ENCODE peak calls at places on chromosomes 1 and 21, in five cellular contexts. C is HL-60, F is H1, E is spleen, V is K562. R is an unnamed sample.
A peak's percentile ranks its signal among the peaks of the same experiment; 100 is the strongest.

GRCh38 chr1:177476706-177477105 is 305.9 kb downstream of the BRINP2 start:
- DNase-seq in C (no peak), F (no peak), E (no peak), V (no peak), R (no peak)

GRCh38 chr1:66048011-66048410 is 255.3 kb downstream of the PDE4B start:
- DNase-seq in C (no peak), F (no peak), E (no peak), V (no peak), R (no peak)

GRCh38 chr1:76402128-76402527 is 327.6 kb downstream of the ST6GALNAC3 start:
- DNase-seq in C (no peak), F (no peak), E (no peak), V (no peak), R (no peak)

GRCh38 chr1:5744911-5745431 is 247.3 kb downstream of the NPHP4 start:
- DNase-seq in C (no peak), F (peak; percentile 50), E (peak; percentile 69), V (no peak), R (no peak)

GRCh38 chr1:28815533-28815932 is 3.6 kb downstream of the OPRD1 start:
- DNase-seq in C (no peak), F (no peak), E (no peak), V (no peak), R (no peak)

GRCh38 chr1:244971524-244972216 is 107.3 kb upstream of the HNRNPU start:
- DNase-seq in C (no peak), F (no peak), E (no peak), V (no peak), R (no peak)

GRCh38 chr1:26913754-26914619 is at the start of gene NR0B2:
- DNase-seq in C (no peak), F (no peak), E (peak; percentile 86), V (peak; percentile 67), R (no peak)

GRCh38 chr1:6239950-6240768 is 3.8 kb upstream of the HES3 start:
- DNase-seq in C (peak; percentile 21), F (no peak), E (no peak), V (no peak), R (no peak)

GRCh38 chr1:26541816-26542711 is 12.5 kb downstream of the RPS6KA1 start:
- DNase-seq in C (peak; percentile 100), F (peak; percentile 78), E (peak; percentile 96), V (peak; percentile 91), R (no peak)

GRCh38 chr1:25033828-25034451 is 103.9 kb upstream of the RUNX3 start:
- DNase-seq in C (peak; percentile 98), F (no peak), E (peak; percentile 93), V (no peak), R (no peak)

GRCh38 chr1:38045431-38046332 is 911 bp downstream of the POU3F1 start:
- DNase-seq in C (peak; percentile 35), F (peak; percentile 78), E (no peak), V (no peak), R (no peak)

GRCh38 chr1:38044224-38045215 is 2.1 kb downstream of the POU3F1 start:
- DNase-seq in C (no peak), F (peak; percentile 68), E (no peak), V (no peak), R (no peak)

GRCh38 chr1:38046333-38046883 is at the start of gene POU3F1:
- DNase-seq in C (no peak), F (no peak), E (peak; percentile 82), V (peak; percentile 70), R (no peak)

GRCh38 chr1:38041941-38042834 is 4.4 kb downstream of the POU3F1 start:
- DNase-seq in C (no peak), F (no peak), E (no peak), V (no peak), R (no peak)

DNA sequence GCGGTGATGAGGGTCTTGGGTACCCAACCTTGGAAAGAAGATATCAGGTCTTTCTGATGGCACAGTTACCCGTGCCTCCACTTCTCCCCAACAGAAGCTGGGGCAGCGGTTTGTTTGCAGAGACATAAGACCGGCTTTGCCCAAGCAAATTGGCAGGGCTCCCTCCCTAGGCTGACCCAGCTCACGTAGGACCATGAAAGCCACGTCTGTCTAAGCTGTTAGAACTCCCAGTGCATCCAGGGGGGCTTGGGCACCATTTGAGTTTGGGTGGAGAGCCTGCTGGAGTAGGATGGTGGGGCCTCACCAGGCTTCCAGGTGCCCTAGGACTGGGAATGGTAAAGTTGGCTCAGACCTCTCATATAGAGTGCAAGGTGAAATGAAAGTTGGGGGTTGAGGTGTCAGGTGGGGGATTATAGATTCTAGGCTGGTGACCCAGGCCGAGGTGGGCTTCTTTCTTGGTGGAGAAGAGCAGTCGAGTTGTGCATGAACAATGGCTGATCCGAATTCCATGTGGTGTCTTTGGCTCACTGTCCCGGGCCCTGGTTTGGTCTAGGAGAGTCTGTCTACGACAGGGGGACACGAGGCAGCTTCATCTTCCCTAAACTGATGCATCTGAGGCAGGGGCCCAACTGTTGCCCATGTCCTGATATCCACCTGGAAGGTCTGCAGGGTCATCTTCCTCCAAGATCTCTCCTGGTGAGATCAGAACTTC is 3.4 kb downstream of the POU3F1 start:
- DNase-seq in C (no peak), F (no peak), E (no peak), V (no peak), R (no peak)
- H3K4me3 ChIP-seq in C (no peak overlapping the region), F (peak overlapping the region; percentile 75), E (no peak overlapping the region), V (no peak overlapping the region), R (peak overlapping the region; percentile 78)

DNA sequence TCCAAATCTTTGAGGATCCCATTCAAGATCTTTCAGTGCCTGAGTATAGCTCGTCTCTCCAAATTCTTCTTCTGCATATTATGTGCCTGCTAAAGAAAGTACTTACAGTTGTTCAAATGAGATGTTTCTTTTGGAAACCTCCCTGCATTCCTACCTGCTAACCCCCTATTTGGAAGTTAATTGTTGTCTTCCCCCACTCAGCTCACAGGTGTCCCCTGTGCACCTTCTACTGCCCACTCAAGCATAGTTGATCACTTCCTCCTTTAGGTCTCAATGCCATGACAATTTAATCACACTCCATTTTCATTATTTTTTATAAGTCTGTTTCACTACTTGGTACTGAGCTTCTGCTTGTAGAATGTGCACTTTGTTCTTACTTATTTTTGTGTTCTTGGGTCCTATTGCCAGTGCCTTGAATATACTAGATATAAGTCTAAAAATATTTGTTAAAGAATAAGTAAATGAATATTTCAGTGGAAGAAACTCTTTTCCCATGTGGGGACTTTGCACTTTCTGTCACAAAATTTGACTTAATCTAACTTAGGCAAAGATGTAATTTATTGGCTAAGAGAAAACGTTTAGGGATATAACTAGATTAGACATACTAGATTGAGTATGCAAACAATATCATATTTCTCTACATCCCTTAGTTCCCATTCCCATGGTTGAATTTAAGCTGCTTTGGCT is 16.2 kb upstream of the PTPRC start:
- DNase-seq in C (no peak), F (no peak), E (no peak), V (no peak), R (no peak)
- H3K27ac ChIP-seq in C (peak overlapping the region; percentile 81), F (no peak overlapping the region), E (peak overlapping the region; percentile 91), V (no peak overlapping the region), R (no peak overlapping the region)

GRCh38 chr1:42925132-42925769 is 33.4 kb downstream of the SLC2A1 start:
- DNase-seq in C (no peak), F (peak; percentile 48), E (no peak), V (no peak), R (peak; percentile 41)

GRCh38 chr1:42922687-42923366 is 35.8 kb downstream of the SLC2A1 start:
- DNase-seq in C (peak; percentile 80), F (peak; percentile 68), E (peak; percentile 65), V (peak; percentile 82), R (peak; percentile 45)

GRCh38 chr1:42923367-42924248 is 35.1 kb downstream of the SLC2A1 start:
- DNase-seq in C (no peak), F (no peak), E (no peak), V (no peak), R (peak; percentile 32)

GRCh38 chr1:42926235-42926869 is 32.3 kb downstream of the SLC2A1 start:
- DNase-seq in C (no peak), F (no peak), E (no peak), V (no peak), R (peak; percentile 53)

DNA sequence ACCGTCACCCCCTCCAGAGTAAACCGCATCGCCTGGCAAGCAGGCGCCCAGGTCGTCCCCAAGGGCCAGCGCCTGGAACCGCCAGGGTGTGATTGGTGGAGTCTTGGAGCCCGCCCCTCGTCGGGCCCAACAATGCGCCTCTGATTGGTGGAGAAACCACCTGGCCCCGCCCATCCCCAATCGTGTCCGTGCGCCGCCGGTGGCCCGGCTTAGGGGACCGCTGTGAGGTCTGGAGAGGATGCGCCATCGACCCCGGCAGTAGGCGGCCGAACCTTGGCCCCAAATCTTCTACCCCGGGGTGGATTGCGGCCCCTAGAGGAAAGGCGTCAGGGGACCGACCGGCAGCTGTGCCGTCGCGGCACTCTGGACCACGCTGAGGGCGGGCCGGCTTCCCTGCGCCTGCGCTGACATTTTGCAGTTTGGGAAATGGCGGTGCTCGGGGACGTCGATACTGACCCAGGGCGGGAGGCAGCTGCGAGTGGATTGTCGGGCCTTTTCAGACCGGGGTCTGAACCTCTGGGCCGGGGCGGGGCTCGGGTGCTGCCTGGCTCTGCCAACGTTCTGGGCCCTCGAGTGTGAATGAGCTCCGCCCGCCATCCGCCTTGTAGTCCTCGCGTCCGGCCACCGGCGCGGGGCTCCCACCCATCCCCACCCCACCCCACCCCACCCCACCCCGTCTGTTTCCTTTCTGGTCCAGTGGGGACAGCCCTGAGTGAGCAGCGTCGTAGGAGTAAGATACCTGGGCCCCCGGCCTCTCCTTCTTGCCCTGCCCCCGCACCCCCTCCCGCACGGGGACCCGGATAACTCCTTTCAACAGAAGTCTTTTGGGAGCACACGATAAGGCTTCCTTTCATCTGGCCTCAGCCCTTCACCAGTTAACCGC is 34.2 kb downstream of the SLC2A1 start:
- DNase-seq in C (peak; percentile 91), F (peak; percentile 98), E (peak; percentile 98), V (peak; percentile 97), R (peak; percentile 97)
- TF ChIP-seq POLR2AphosphoS5 in C (no peak), F (peak; percentile 95), E (peak; percentile 94), V (peak; percentile 96), R (no peak)

GRCh38 chr1:95071539-95071938 is 1.2 kb downstream of the ALG14 start:
- DNase-seq in C (no peak), F (no peak), E (no peak), V (no peak), R (no peak)
- H3K4me3 ChIP-seq in C (no peak overlapping the region), F (no peak overlapping the region), E (no peak overlapping the region), V (peak overlapping the region; percentile 54), R (peak overlapping the region; percentile 61)

GRCh38 chr21:16589499-16589898 is 859.7 kb downstream of the USP25 start:
- DNase-seq in C (no peak), F (no peak), E (no peak), V (no peak), R (no peak)

GRCh38 chr21:16587671-16588379 is 858.0 kb downstream of the USP25 start:
- DNase-seq in C (no peak), F (no peak), E (no peak), V (no peak), R (no peak)

GRCh38 chr21:16589046-16589445 is 859.3 kb downstream of the USP25 start:
- DNase-seq in C (no peak), F (no peak), E (no peak), V (no peak), R (no peak)

GRCh38 chr21:16588433-16588860 is 858.7 kb downstream of the USP25 start:
- DNase-seq in C (no peak), F (no peak), E (no peak), V (no peak), R (peak; percentile 84)

GRCh38 chr21:16587141-16587570 is 857.4 kb downstream of the USP25 start:
- DNase-seq in C (no peak), F (no peak), E (no peak), V (no peak), R (peak; percentile 61)
- H3K27ac ChIP-seq in C (no peak overlapping the region), F (no peak overlapping the region), E (no peak overlapping the region), V (no peak overlapping the region), R (peak overlapping the region; percentile 97)

GRCh38 chr1:155005076-155005971 is 2.7 kb downstream of the ZBTB7B start:
- DNase-seq in C (peak; percentile 76), F (no peak), E (peak; percentile 88), V (no peak), R (no peak)
- TF ChIP-seq POLR2AphosphoS5 in C (no peak), F (no peak), E (peak; percentile 20), V (no peak), R (no peak)

R was measured in suprapubic skin.